ENCODE peak calls at places on chromosomes 4 and X, in four cellular contexts. U is cardiac muscle cell; E is CD4-positive, alpha-beta memory T cell; T is gastrocnemius medialis. N is an unnamed sample.

GRCh38 chr4:158169516-158169915 is 3.3 kb downstream of the GASK1B start:
- DNase-seq in U (no peak), E (no peak), T (no peak), N (no peak)

GRCh38 chr4:25863347-25863784 is 578 bp upstream of the SEL1L3 start:
- DNase-seq in U (peak; percentile 2), E (no peak), T (no peak), N (no peak)

GRCh38 chrX:65926095-65927019 is 113.5 kb downstream of the VSIG4 start:
- DNase-seq in U (no peak), E (peak; percentile 50), T (no peak), N (no peak)

GRCh38 chrX:69507500-69507789 is 3.3 kb downstream of the NALF2 start:
- DNase-seq in U (no peak), E (no peak), T (no peak), N (no peak)

GRCh38 chr4:629916-630641 is 4.7 kb downstream of the PDE6B start:
- DNase-seq in U (no peak), E (no peak), T (no peak), N (no peak)

GRCh38 chr4:17546678-17547077 is 30.3 kb upstream of the LAP3 start:
- DNase-seq in U (no peak), E (no peak), T (no peak), N (no peak)

GRCh38 chr4:147492761-147493160 is 11.9 kb downstream of the EDNRA start:
- DNase-seq in U (no peak), E (no peak), T (no peak), N (no peak)

GRCh38 chrX:39773923-39774803 is 323.6 kb downstream of the BCOR start:
- DNase-seq in U (peak; percentile 60), E (peak; percentile 72), T (no peak), N (peak; percentile 53)

GRCh38 chrX:155632424-155633100 is 19.8 kb upstream of the TMLHE start:
- DNase-seq in U (no peak), E (peak; percentile 29), T (no peak), N (no peak)

GRCh38 chr4:56134272-56134671 is 185.5 kb downstream of the CEP135 start:
- DNase-seq in U (no peak), E (no peak), T (no peak), N (no peak)

GRCh38 chrX:134761788-134762187 is 103.5 kb upstream of the PLAC1 start:
- DNase-seq in U (peak; percentile 29), E (no peak), T (no peak), N (no peak)

GRCh38 chr4:154551872-154552686 is 1.9 kb upstream of the PLRG1 start:
- DNase-seq in U (peak; percentile 78), E (peak; percentile 72), T (peak; percentile 43), N (peak; percentile 81)

GRCh38 chr4:38426532-38426931 is 237.5 kb upstream of the KLF3 start:
- DNase-seq in U (no peak), E (no peak), T (no peak), N (no peak)

GRCh38 chr4:38422850-38423249 is 241.1 kb upstream of the KLF3 start:
- DNase-seq in U (no peak), E (no peak), T (no peak), N (peak; percentile 4)

DNA sequence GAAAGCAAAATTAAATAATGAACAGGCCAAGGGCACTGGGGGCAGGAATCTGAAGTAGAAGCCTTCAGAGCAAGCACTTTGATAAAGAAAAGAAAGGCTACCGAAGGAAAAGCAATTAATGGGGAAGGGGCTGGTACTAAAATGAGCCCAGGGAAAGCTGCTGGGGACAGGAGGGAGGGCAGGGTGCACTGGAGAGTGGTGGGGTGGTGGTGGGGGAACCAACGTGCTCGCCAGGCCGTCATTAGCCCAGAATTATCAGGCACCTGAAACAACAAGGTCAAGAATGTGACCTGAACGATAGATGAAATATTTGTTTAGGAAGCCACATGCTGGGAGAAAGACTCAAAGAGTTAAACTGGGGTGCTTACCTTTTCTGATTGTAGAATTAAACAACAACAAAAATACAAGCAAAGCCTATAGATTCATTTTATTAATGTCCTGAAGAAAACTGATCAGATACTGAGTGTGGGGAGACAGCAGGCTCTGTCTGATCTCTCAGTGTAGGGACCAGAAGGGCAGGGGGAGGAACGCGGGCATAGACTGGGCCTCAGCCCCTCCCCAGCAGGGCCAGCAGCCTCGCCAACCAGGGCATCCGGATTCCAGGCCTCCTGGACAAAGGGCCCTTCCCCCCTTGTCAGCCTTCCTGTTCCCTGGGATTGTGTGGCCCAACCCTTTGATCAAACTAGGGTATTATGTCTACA is 239.7 kb upstream of the KLF3 start:
- DNase-seq in U (peak; percentile 58), E (no peak), T (no peak), N (no peak)
- H3K27ac ChIP-seq in U (peak overlapping the region; percentile 55), E (no peak overlapping the region), T (no peak overlapping the region), N (no peak overlapping the region)

DNA sequence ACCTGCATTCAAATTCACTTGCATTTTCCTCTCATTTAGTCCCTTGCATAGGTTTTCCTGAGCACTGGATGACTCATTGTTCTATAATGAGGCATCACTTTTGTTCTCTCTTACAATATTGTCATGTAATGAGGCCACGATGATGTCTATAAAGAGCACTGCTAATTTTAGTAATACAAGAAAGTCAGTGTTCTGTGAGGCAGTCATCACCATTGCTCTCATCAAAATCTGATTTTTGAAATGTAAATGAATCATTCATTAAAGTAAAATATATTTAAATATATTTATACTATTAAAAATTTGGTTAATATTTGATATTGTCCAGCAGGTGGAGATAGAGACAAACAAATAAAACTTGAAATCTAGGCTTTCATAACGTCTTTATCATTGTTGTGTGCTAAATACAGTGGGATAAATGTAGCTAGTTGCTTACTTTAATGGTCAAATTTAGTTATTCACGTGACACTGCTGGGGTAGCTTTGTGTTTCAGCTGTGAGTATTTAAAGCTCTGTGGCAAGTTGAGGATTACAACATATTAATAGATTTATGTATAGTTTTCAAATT is 15.4 kb downstream of the HMGB2 start:
- DNase-seq in U (peak; percentile 41), E (no peak), T (no peak), N (peak; percentile 45)
- H3K36me3 ChIP-seq in U (peaks cover 6% of the 10 kb centered on the region), E (peaks cover 4% of the 10 kb centered on the region), T (no peaks in the 10 kb centered on the region), N (peaks cover 28% of the 10 kb centered on the region)

GRCh38 chr4:123986268-123986798 is 589.7 kb downstream of the SPRY1 start:
- DNase-seq in U (no peak), E (no peak), T (peak; percentile 51), N (no peak)
- H3K27ac ChIP-seq in U (no peak overlapping the region), E (no peak overlapping the region), T (peak overlapping the region; percentile 15), N (no peak overlapping the region)

GRCh38 chr4:4424499-4425115 is 37.7 kb downstream of the NSG1 start:
- DNase-seq in U (no peak), E (no peak), T (no peak), N (no peak)

GRCh38 chr4:4421356-4421755 is 34.5 kb downstream of the NSG1 start:
- DNase-seq in U (no peak), E (no peak), T (no peak), N (no peak)

GRCh38 chr4:4425119-4425690 is 38.3 kb downstream of the NSG1 start:
- DNase-seq in U (no peak), E (no peak), T (no peak), N (no peak)

GRCh38 chr4:4423706-4424498 is 37.0 kb downstream of the NSG1 start:
- DNase-seq in U (no peak), E (no peak), T (no peak), N (no peak)

GRCh38 chr4:4422856-4423485 is 36.1 kb downstream of the NSG1 start:
- DNase-seq in U (no peak), E (no peak), T (no peak), N (no peak)
- H3K36me3 ChIP-seq in U (peaks cover 17% of the 10 kb centered on the region), E (peaks cover 22% of the 10 kb centered on the region), T (peaks cover 74% of the 10 kb centered on the region), N (peaks cover 38% of the 10 kb centered on the region)

GRCh38 chrX:103537871-103538387 is 18.6 kb upstream of the RAB40A start:
- DNase-seq in U (no peak), E (no peak), T (no peak), N (no peak)

GRCh38 chrX:103536071-103536470 is 16.8 kb upstream of the RAB40A start:
- DNase-seq in U (no peak), E (no peak), T (no peak), N (no peak)

GRCh38 chrX:103535206-103535605 is 15.9 kb upstream of the RAB40A start:
- DNase-seq in U (no peak), E (no peak), T (no peak), N (no peak)

GRCh38 chrX:103538728-103539127 is 19.4 kb upstream of the RAB40A start:
- DNase-seq in U (no peak), E (no peak), T (no peak), N (no peak)

GRCh38 chrX:103536732-103537131 is 17.4 kb upstream of the RAB40A start:
- DNase-seq in U (no peak), E (no peak), T (no peak), N (no peak)
- H3K27ac ChIP-seq in U (no peak overlapping the region), E (no peak overlapping the region), T (peak overlapping the region; percentile 34), N (no peak overlapping the region)

DNA sequence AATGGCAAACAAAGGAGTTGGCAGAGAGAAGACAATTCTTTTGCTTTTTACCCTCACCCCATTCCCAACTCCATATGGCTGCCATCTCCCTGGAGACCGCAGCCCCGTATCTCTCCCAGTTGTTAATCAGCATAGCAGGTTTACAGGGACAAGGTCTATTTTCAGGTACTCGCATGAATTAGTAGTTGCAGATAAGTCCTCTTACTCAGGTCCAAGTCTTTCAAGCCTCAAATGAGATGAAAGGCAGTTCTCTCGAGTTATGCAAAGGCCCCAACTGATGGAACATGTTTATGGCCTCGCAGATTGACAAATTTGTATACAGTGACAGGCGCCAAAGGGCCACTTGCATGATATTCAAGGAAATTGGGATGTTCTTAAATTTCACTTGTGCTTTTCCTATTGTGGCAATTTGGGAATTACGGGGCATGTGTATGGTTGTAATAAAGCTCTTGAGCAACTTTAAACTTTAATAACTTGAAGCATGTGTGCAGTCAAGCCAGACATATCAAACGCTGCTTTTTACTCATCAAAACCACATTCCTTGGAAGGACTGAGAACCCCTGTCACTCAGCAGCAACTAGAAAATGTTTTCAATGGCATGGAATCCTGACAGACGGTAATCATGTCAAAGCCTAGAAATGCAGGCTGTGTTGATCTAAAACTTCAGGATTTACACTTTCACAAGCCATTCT is 45.1 kb downstream of the KDR start:
- DNase-seq in U (peak; percentile 22), E (no peak), T (no peak), N (no peak)
- H3K36me3 ChIP-seq in U (peaks cover 52% of the 10 kb centered on the region), E (no peaks in the 10 kb centered on the region), T (no peaks in the 10 kb centered on the region), N (no peaks in the 10 kb centered on the region)

GRCh38 chr4:181685911-181686310 is 557.3 kb upstream of the TENM3 start:
- DNase-seq in U (no peak), E (no peak), T (no peak), N (no peak)
- H3K27ac ChIP-seq in U (no peak overlapping the region), E (no peak overlapping the region), T (no peak overlapping the region), N (no peak overlapping the region)

N was measured in CD4-positive, CD25-positive, alpha-beta regulatory T cell.